ENCODE peak calls at places on chromosomes 5 and 9, in four cellular contexts. One of them, this sample, is unnamed.

GRCh38 chr5:133839721-133840120 is 128.7 kb downstream of the C5orf15 start:
- DNase-seq in head of caudate nucleus: no peak
- DNase-seq in A549: no peak
- DNase-seq in effector CD4-positive, alpha-beta T cell: no peak
- DNase-seq in this sample: no peak

GRCh38 chr9:16721972-16722371 is 148.5 kb downstream of the BNC2 start:
- DNase-seq in A549: no peak
- DNase-seq in effector CD4-positive, alpha-beta T cell: no peak
- DNase-seq in head of caudate nucleus: no peak
- DNase-seq in this sample: no peak

GRCh38 chr5:912356-913091 is 19.8 kb downstream of the TRIP13 start:
- DNase-seq in effector CD4-positive, alpha-beta T cell: peak
- DNase-seq in A549: peak
- DNase-seq in head of caudate nucleus: no peak
- DNase-seq in this sample: no peak

GRCh38 chr9:26326473-26327044 is 566.0 kb downstream of the CAAP1 start:
- DNase-seq in A549: peak
- DNase-seq in effector CD4-positive, alpha-beta T cell: no peak
- DNase-seq in head of caudate nucleus: peak
- DNase-seq in this sample: peak

GRCh38 chr5:93053825-93054224 is 527.2 kb downstream of the NR2F1-AS1 start:
- DNase-seq in A549: peak
- DNase-seq in effector CD4-positive, alpha-beta T cell: no peak
- DNase-seq in head of caudate nucleus: no peak
- DNase-seq in this sample: no peak

GRCh38 chr5:138149530-138149929 is 10.3 kb upstream of the NME5 start:
- DNase-seq in head of caudate nucleus: no peak
- DNase-seq in A549: peak
- DNase-seq in effector CD4-positive, alpha-beta T cell: no peak
- DNase-seq in this sample: no peak

GRCh38 chr5:134525687-134526482 is 415 bp downstream of the JADE2 start:
- DNase-seq in head of caudate nucleus: peak
- DNase-seq in A549: peak
- DNase-seq in effector CD4-positive, alpha-beta T cell: peak
- DNase-seq in this sample: peak

GRCh38 chr5:7372399-7372798 is 23.5 kb upstream of the ADCY2 start:
- DNase-seq in A549: no peak
- DNase-seq in effector CD4-positive, alpha-beta T cell: no peak
- DNase-seq in head of caudate nucleus: no peak
- DNase-seq in this sample: no peak

GRCh38 chr9:19550009-19550408 is 141.2 kb downstream of the ACER2 start:
- DNase-seq in effector CD4-positive, alpha-beta T cell: no peak
- DNase-seq in head of caudate nucleus: no peak
- DNase-seq in A549: no peak
- DNase-seq in this sample: no peak

GRCh38 chr9:134344068-134344820 is 18.0 kb downstream of the RXRA start:
- DNase-seq in A549: no peak
- DNase-seq in head of caudate nucleus: no peak
- DNase-seq in effector CD4-positive, alpha-beta T cell: no peak
- DNase-seq in this sample: no peak

This sample was measured in LoVo.